ENCODE peak calls at places on chromosome 21, in seven cellular contexts. A is cardiac muscle cell, B is PC-3, C is lower leg skin, Y is BJ, J is body of pancreas, Q is AG04450. L is an unnamed sample.

GRCh38 chr21:41188476-41189146 is 20.7 kb downstream of the BACE2 start:
- DNase-seq in Q (no peak), J (no peak), C (no peak), Y (no peak), A (peak), B (no peak), L (no peak)

GRCh38 chr21:28421716-28422480 is 570.8 kb downstream of the LTN1 start:
- DNase-seq in B (peak), A (peak), C (peak), J (no peak), Q (no peak), Y (peak), L (no peak)

GRCh38 chr21:15343066-15343465 is 278.3 kb upstream of the NRIP1 start:
- DNase-seq in Q (no peak), Y (no peak), J (no peak), C (no peak), B (no peak), A (peak), L (no peak)

GRCh38 chr21:20645344-20645743 is 352.9 kb upstream of the NCAM2 start:
- DNase-seq in B (no peak), J (no peak), Q (no peak), A (no peak), C (no peak), Y (no peak), L (no peak)

GRCh38 chr21:35203093-35204021 is 154.3 kb upstream of the RUNX1 start:
- DNase-seq in Y (peak), A (peak), J (no peak), Q (no peak), C (no peak), B (peak), L (no peak)

GRCh38 chr21:26732442-26733221 is 112.6 kb downstream of the ADAMTS1 start:
- DNase-seq in C (no peak), B (peak), Q (peak), Y (no peak), J (peak), A (peak), L (no peak)

GRCh38 chr21:25563399-25564116 is 43.7 kb downstream of the MRPL39 start:
- DNase-seq in Y (no peak), J (no peak), B (no peak), C (no peak), Q (no peak), A (peak), L (no peak)

GRCh38 chr21:34620084-34620665 is 5.3 kb upstream of the RCAN1 start:
- DNase-seq in Q (no peak), Y (no peak), C (no peak), A (no peak), B (no peak), J (no peak), L (no peak)

GRCh38 chr21:30769724-30770431 is 14.7 kb upstream of the KRTAP21-1 start:
- DNase-seq in J (no peak), A (no peak), B (peak), Y (no peak), Q (no peak), C (no peak), L (no peak)

GRCh38 chr21:28261291-28261690 is 731.4 kb downstream of the LTN1 start:
- DNase-seq in Q (no peak), C (no peak), Y (no peak), A (no peak), B (peak), J (no peak), L (no peak)

GRCh38 chr21:29177800-29178199 is 47.4 kb downstream of the MAP3K7CL start:
- DNase-seq in Y (no peak), C (no peak), Q (no peak), A (no peak), B (no peak), J (no peak), L (no peak)

GRCh38 chr21:45335151-45335760 is 47.6 kb upstream of the POFUT2 start:
- DNase-seq in Y (no peak), J (peak), Q (no peak), A (no peak), B (no peak), C (no peak), L (no peak)

GRCh38 chr21:41673071-41673470 is 93.8 kb downstream of the RIPK4 start:
- DNase-seq in Q (no peak), A (no peak), J (no peak), C (no peak), B (no peak), Y (no peak), L (no peak)

GRCh38 chr21:35072960-35073359 is 23.9 kb upstream of the RUNX1 start:
- DNase-seq in J (no peak), Q (peak), Y (no peak), C (no peak), A (no peak), B (no peak), L (no peak)

GRCh38 chr21:41196990-41197389 is 29.0 kb downstream of the BACE2 start:
- DNase-seq in B (peak), C (no peak), Q (no peak), Y (no peak), A (peak), J (no peak), L (no peak)

GRCh38 chr21:35223480-35224156 is 174.5 kb upstream of the RUNX1 start:
- DNase-seq in C (no peak), B (no peak), Y (no peak), J (no peak), Q (no peak), A (no peak), L (no peak)

GRCh38 chr21:15060776-15061175 is 4.0 kb downstream of the NRIP1 start:
- DNase-seq in B (peak), Y (no peak), A (no peak), J (no peak), C (no peak), Q (no peak), L (no peak)

GRCh38 chr21:44574457-44575306 is 1.2 kb downstream of the KRTAP10-4 start:
- DNase-seq in C (no peak), Y (no peak), A (no peak), Q (no peak), B (peak), J (no peak), L (no peak)

GRCh38 chr21:40534886-40535285 is 312.1 kb downstream of the DSCAM start:
- DNase-seq in Y (no peak), J (no peak), Q (no peak), C (no peak), B (no peak), A (no peak), L (no peak)

GRCh38 chr21:41141031-41141457 is 26.9 kb upstream of the BACE2 start:
- DNase-seq in B (peak), Q (no peak), A (peak), C (no peak), Y (peak), J (no peak), L (peak)

GRCh38 chr21:19535356-19535755 is 1131.8 kb upstream of the TMPRSS15 start:
- DNase-seq in C (no peak), B (no peak), J (no peak), A (no peak), Q (no peak), Y (no peak), L (no peak)

GRCh38 chr21:25186278-25186677 is 421.0 kb downstream of the MRPL39 start:
- DNase-seq in C (no peak), J (peak), Y (no peak), A (no peak), Q (no peak), B (no peak), L (no peak)

DNA sequence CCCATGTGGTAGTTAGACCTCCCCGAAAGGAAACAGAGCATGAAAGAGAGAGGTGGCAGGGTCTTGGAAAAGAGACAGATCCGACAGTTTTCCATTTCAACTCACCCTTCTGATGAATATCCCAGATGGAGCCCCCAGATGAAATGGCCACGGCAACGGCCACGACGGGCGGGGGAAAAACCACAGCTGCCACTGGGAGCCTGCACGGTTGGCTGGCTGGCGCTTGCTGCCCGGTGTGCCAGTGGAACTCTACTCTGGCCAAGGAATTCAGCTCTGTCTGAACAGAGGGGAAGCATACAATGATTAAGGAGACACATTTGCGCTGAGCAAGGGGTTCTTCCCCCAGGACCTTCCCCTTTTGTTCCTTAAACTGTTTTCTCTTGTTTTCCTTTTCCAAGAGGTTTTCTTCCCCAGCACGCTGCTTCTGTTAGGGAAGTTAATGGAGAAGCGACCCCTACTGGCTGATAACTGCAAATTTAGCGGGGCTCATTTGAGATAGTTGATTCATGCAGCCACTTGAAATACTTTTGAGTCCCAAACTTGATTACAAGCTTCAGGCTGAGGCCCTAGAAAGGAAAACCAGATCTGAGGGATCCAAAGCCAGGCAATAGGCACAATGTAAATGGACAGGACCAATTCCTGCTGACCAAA is 1122.5 kb downstream of the NCAM2 start:
- DNase-seq in Q (no peak), Y (no peak), J (no peak), A (peak), B (peak), C (no peak), L (no peak)
- TF ChIP-seq CTCF in Q (peak), Y (no peak), J (peak), A (peak), B (peak), C (no peak), L (no peak)

DNA sequence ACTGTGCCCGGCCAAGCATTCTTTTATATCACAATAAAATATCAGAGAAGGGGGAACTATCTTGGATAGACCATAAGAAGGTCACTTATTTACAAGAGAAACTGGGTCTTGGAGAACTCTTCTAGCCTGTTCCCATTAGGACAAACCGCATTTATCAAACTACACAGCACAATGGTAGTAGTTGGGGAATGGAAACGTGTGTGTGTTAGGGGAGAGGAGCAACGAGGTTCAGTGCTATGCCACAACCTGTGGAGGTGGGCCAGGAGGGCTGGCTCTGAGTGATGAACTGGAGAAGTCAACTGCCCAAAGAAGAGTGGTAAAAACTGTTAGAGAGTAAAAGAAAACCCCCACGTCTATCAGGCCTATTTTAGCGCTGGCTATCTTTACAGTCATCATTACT is 1.6 kb downstream of the DONSON start:
- DNase-seq in J (no peak), A (no peak), C (no peak), B (no peak), Y (no peak), Q (no peak), L (no peak)
- H3K4me3 ChIP-seq in J (no peak), A (no peak), C (no peak), B (peak), Y (no peak), Q (peak), L (peak)

GRCh38 chr21:18369115-18369514 is 34.5 kb downstream of the TMPRSS15 start:
- DNase-seq in J (no peak), A (no peak), C (no peak), Y (no peak), Q (no peak), B (peak), L (no peak)
- TF ChIP-seq CTCF in J (peak), A (no peak), C (no peak), Y (no peak), Q (no peak), B (peak), L (no peak)

DNA sequence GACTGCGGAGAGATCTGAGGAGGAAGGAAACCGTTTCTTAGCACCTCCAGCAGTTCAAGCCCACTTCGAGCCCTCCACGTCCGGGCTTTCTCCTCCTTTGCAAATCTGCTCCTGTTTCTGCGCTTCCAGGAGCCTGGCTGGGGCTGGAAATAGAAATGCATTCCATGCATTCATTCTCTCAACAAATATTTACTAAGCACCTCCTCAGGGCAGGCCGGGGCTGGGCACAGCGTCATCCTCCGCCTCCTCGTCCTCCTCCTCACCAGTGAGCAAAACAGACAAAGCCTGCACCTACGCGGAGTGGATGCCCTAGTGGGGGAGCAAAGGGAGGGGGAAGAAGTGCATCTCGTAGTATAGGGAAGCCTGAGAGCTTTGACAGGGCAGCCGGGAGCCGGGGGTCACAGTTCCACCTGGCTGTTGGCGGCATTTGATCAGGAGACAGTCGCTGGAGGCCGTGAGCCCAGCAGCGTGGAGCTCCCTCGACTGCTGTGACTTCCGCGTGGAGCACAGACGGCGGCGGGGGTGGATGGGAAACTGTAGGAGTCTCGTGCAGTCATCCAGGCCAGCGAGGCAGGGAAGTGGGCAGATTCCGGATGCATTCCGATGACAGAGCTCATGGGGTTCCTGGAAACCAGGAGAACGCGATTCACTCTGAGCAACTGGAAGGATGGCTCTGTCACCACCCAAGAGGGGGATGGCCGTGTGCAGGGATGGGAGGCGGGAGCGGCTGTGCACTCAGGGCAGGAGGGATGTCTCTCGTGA is 93.4 kb downstream of the SIK1 start:
- DNase-seq in Q (peak), B (peak), Y (peak), A (peak), C (no peak), J (peak), L (peak)
- H3K4me3 ChIP-seq in Q (peak), B (peak), Y (peak), A (no peak), C (no peak), J (no peak), L (peak)

GRCh38 chr21:32122082-32122481 is 156.8 kb downstream of the MIS18A start:
- DNase-seq in B (no peak), A (no peak), Q (no peak), Y (no peak), J (no peak), C (no peak), L (no peak)
- TF ChIP-seq CTCF in B (no peak), A (no peak), Q (no peak), Y (no peak), J (no peak), C (no peak), L (no peak)

GRCh38 chr21:39345440-39345839 is 3.4 kb downstream of the HMGN1 start:
- DNase-seq in Q (no peak), A (no peak), C (no peak), B (no peak), Y (no peak), J (no peak), L (no peak)
- H3K4me3 ChIP-seq in Q (no peak), A (peak), C (no peak), B (peak), Y (no peak), J (no peak), L (peak)

GRCh38 chr21:46347791-46348381 is 23.9 kb downstream of the PCNT start:
- DNase-seq in C (no peak), B (no peak), A (peak), Y (no peak), J (peak), Q (no peak), L (no peak)
- TF ChIP-seq CTCF in C (no peak), B (no peak), A (peak), Y (no peak), J (peak), Q (no peak), L (no peak)

DNA sequence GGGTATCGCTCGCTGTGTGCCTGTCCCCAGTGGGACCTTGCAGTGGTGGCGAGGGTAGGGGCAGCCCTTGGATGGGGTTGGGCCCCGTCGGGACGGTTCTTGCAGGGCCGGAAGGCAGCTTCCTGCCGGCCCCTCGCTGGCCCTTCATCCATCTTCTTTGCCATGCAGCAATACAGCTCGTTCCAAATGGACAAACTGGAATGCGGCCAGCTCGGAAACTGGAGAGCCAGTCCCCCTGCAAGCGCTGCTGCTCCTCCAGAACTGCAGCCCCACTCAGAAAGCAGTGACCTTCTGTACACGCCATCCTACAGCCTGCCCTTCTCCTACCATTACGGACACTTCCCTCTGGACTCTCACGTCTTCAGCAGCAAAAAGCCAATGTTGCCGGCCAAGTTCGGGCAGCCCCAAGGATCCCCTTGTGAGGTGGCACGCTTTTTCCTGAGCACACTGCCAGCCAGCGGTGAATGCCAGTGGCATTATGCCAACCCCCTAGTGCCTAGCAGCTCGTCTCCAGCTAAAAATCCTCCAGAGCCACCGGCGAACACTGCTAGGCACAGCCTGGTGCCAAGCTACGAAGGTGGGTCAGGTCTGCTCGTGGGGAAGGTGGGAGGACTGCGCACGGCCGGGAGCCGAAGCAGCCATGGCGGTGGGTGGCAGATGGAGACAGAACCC is 45.8 kb downstream of the SIM2 start:
- DNase-seq in B (no peak), A (no peak), J (peak), Y (no peak), C (no peak), Q (no peak), L (no peak)
- H3K4me3 ChIP-seq in B (no peak), A (no peak), J (no peak), Y (no peak), C (no peak), Q (no peak), L (no peak)

L was measured in HFF-Myc.